ENCODE peak calls at places on chromosomes 16 and 17, in four cellular contexts. One of them, this sample, is unnamed.

GRCh38 chr16:12157510-12158093 is 181.1 kb downstream of the SNX29 start:
- DNase-seq in fibroblast of mammary gland: peak; percentile 20
- DNase-seq in stomach: no peak
- DNase-seq in thoracic aorta: no peak
- DNase-seq in this sample: peak; percentile 60

GRCh38 chr17:77492446-77493237 is 351.9 kb downstream of the SEC14L1 start:
- DNase-seq in fibroblast of mammary gland: no peak
- DNase-seq in stomach: no peak
- DNase-seq in thoracic aorta: no peak
- DNase-seq in this sample: no peak

GRCh38 chr16:6105115-6105514 is 1007.5 kb upstream of the EEF2KMT start:
- DNase-seq in fibroblast of mammary gland: no peak
- DNase-seq in stomach: no peak
- DNase-seq in thoracic aorta: no peak
- DNase-seq in this sample: no peak

GRCh38 chr16:87093804-87094203 is 223.4 kb downstream of the C16orf95 start:
- DNase-seq in fibroblast of mammary gland: no peak
- DNase-seq in stomach: no peak
- DNase-seq in thoracic aorta: no peak
- DNase-seq in this sample: no peak

GRCh38 chr17:36072431-36073121 is 8.5 kb downstream of the CCL18 start:
- DNase-seq in fibroblast of mammary gland: peak; percentile 39
- DNase-seq in stomach: peak; percentile 62
- DNase-seq in thoracic aorta: no peak
- DNase-seq in this sample: no peak

GRCh38 chr17:45200701-45201100 is 21.0 kb upstream of the FMNL1 start:
- DNase-seq in fibroblast of mammary gland: peak; percentile 65
- DNase-seq in stomach: no peak
- DNase-seq in thoracic aorta: no peak
- DNase-seq in this sample: no peak

GRCh38 chr17:29862127-29862526 is 67.9 kb downstream of the SSH2 start:
- DNase-seq in fibroblast of mammary gland: no peak
- DNase-seq in stomach: no peak
- DNase-seq in thoracic aorta: no peak
- DNase-seq in this sample: no peak

GRCh38 chr17:16352838-16353701 is at the start of gene CENPV:
- DNase-seq in fibroblast of mammary gland: peak; percentile 16
- DNase-seq in stomach: peak; percentile 64
- DNase-seq in thoracic aorta: no peak
- DNase-seq in this sample: peak; percentile 77

GRCh38 chr16:2242598-2242997 is 6.4 kb downstream of the DNASE1L2 start:
- DNase-seq in fibroblast of mammary gland: no peak
- DNase-seq in stomach: no peak
- DNase-seq in thoracic aorta: no peak
- DNase-seq in this sample: no peak

GRCh38 chr16:51390877-51391276 is 239.8 kb upstream of the SALL1 start:
- DNase-seq in fibroblast of mammary gland: no peak
- DNase-seq in stomach: no peak
- DNase-seq in thoracic aorta: no peak
- DNase-seq in this sample: no peak

GRCh38 chr16:4936991-4937781 is at the start of gene PPL:
- DNase-seq in fibroblast of mammary gland: no peak
- DNase-seq in stomach: peak; percentile 97
- DNase-seq in thoracic aorta: no peak
- DNase-seq in this sample: peak; percentile 46

GRCh38 chr16:2009791-2010510 is at the start of gene ZNF598:
- DNase-seq in fibroblast of mammary gland: peak; percentile 77
- DNase-seq in stomach: peak; percentile 86
- DNase-seq in thoracic aorta: peak; percentile 28
- DNase-seq in this sample: peak; percentile 97

GRCh38 chr16:9846362-9847099 is 335.7 kb downstream of the GRIN2A start:
- DNase-seq in fibroblast of mammary gland: peak; percentile 28
- DNase-seq in stomach: no peak
- DNase-seq in thoracic aorta: no peak
- DNase-seq in this sample: peak; percentile 57

GRCh38 chr16:30775131-30775380 is 11.9 kb downstream of the ZNF629 start:
- DNase-seq in fibroblast of mammary gland: no peak
- DNase-seq in stomach: no peak
- DNase-seq in thoracic aorta: no peak
- DNase-seq in this sample: no peak

GRCh38 chr16:84484579-84485254 is 19.7 kb downstream of the MEAK7 start:
- DNase-seq in fibroblast of mammary gland: peak; percentile 63
- DNase-seq in stomach: peak; percentile 64
- DNase-seq in thoracic aorta: no peak
- DNase-seq in this sample: peak; percentile 85

GRCh38 chr17:50190278-50191069 is 11.0 kb downstream of the COL1A1 start:
- DNase-seq in fibroblast of mammary gland: no peak
- DNase-seq in stomach: no peak
- DNase-seq in thoracic aorta: no peak
- DNase-seq in this sample: no peak

GRCh38 chr17:32494621-32495346 is 8.0 kb downstream of the CDK5R1 start:
- DNase-seq in fibroblast of mammary gland: no peak
- DNase-seq in stomach: no peak
- DNase-seq in thoracic aorta: no peak
- DNase-seq in this sample: no peak

GRCh38 chr17:46001390-46002310 is 2.6 kb downstream of the STH start:
- DNase-seq in fibroblast of mammary gland: no peak
- DNase-seq in stomach: no peak
- DNase-seq in thoracic aorta: no peak
- DNase-seq in this sample: no peak

GRCh38 chr17:51118330-51119195 is 2.1 kb downstream of the SPAG9 start:
- DNase-seq in fibroblast of mammary gland: peak; percentile 25
- DNase-seq in stomach: peak; percentile 76
- DNase-seq in thoracic aorta: no peak
- DNase-seq in this sample: no peak

GRCh38 chr17:82343560-82343959 is 10.0 kb upstream of the SECTM1 start:
- DNase-seq in fibroblast of mammary gland: no peak
- DNase-seq in stomach: no peak
- DNase-seq in thoracic aorta: no peak
- DNase-seq in this sample: no peak

GRCh38 chr16:31367875-31368274 is 12.9 kb downstream of the ITGAX start:
- DNase-seq in fibroblast of mammary gland: no peak
- DNase-seq in stomach: no peak
- DNase-seq in thoracic aorta: no peak
- DNase-seq in this sample: no peak

GRCh38 chr17:32102697-32103096 is 39.6 kb upstream of the RHOT1 start:
- DNase-seq in fibroblast of mammary gland: no peak
- DNase-seq in stomach: no peak
- DNase-seq in thoracic aorta: no peak
- DNase-seq in this sample: no peak

GRCh38 chr17:13807103-13807502 is 205.4 kb upstream of the HS3ST3A1 start:
- DNase-seq in fibroblast of mammary gland: no peak
- DNase-seq in stomach: no peak
- DNase-seq in thoracic aorta: no peak
- DNase-seq in this sample: no peak

GRCh38 chr17:31480904-31481782 is 89.7 kb downstream of the RAB11FIP4 start:
- DNase-seq in fibroblast of mammary gland: no peak
- DNase-seq in stomach: no peak
- DNase-seq in thoracic aorta: no peak
- DNase-seq in this sample: no peak

GRCh38 chr16:85707528-85708095 is 18.9 kb upstream of the GINS2 start:
- DNase-seq in fibroblast of mammary gland: no peak
- DNase-seq in stomach: no peak
- DNase-seq in thoracic aorta: no peak
- DNase-seq in this sample: no peak

GRCh38 chr16:9008335-9009260 is 44.9 kb upstream of the USP7 start:
- DNase-seq in fibroblast of mammary gland: peak; percentile 71
- DNase-seq in stomach: peak; percentile 83
- DNase-seq in thoracic aorta: peak; percentile 5
- DNase-seq in this sample: peak; percentile 53

GRCh38 chr16:89557230-89557935 is 3.1 kb upstream of the RPL13 start:
- DNase-seq in fibroblast of mammary gland: peak; percentile 81
- DNase-seq in stomach: peak; percentile 80
- DNase-seq in thoracic aorta: peak; percentile 43
- DNase-seq in this sample: peak; percentile 65

GRCh38 chr17:74211141-74211928 is 2.0 kb upstream of the TTYH2 start:
- DNase-seq in fibroblast of mammary gland: peak; percentile 52
- DNase-seq in stomach: no peak
- DNase-seq in thoracic aorta: no peak
- DNase-seq in this sample: peak; percentile 64

GRCh38 chr16:71807905-71808592 is 585 bp downstream of the AP1G1 start:
- DNase-seq in fibroblast of mammary gland: peak; percentile 34
- DNase-seq in stomach: no peak
- DNase-seq in thoracic aorta: no peak
- DNase-seq in this sample: peak; percentile 46

GRCh38 chr17:32141690-32142037 is 638 bp upstream of the RHOT1 start:
- DNase-seq in fibroblast of mammary gland: no peak
- DNase-seq in stomach: no peak
- DNase-seq in thoracic aorta: no peak
- DNase-seq in this sample: no peak

GRCh38 chr16:46620265-46621005 is 744 bp downstream of the SHCBP1 start:
- DNase-seq in fibroblast of mammary gland: peak; percentile 61
- DNase-seq in stomach: no peak
- DNase-seq in thoracic aorta: no peak
- DNase-seq in this sample: peak; percentile 46

GRCh38 chr17:48131216-48131824 is 23.8 kb downstream of the SNX11 start:
- DNase-seq in fibroblast of mammary gland: peak; percentile 72
- DNase-seq in stomach: peak; percentile 40
- DNase-seq in thoracic aorta: peak; percentile 15
- DNase-seq in this sample: peak; percentile 81

GRCh38 chr17:39631403-39631802 is 4.7 kb downstream of the PPP1R1B start:
- DNase-seq in fibroblast of mammary gland: no peak
- DNase-seq in stomach: no peak
- DNase-seq in thoracic aorta: no peak
- DNase-seq in this sample: no peak

GRCh38 chr17:37813753-37814152 is 68.9 kb upstream of the HNF1B start:
- DNase-seq in fibroblast of mammary gland: peak; percentile 59
- DNase-seq in stomach: no peak
- DNase-seq in thoracic aorta: no peak
- DNase-seq in this sample: peak; percentile 29

GRCh38 chr17:80219777-80220708 is at the start of the genes SGSH and SLC26A11:
- DNase-seq in fibroblast of mammary gland: peak; percentile 30
- DNase-seq in stomach: peak; percentile 87
- DNase-seq in thoracic aorta: peak; percentile 49
- DNase-seq in this sample: peak; percentile 55

GRCh38 chr16:30700491-30700890 is 1.5 kb downstream of the SRCAP start:
- DNase-seq in fibroblast of mammary gland: peak; percentile 17
- DNase-seq in stomach: no peak
- DNase-seq in thoracic aorta: no peak
- DNase-seq in this sample: no peak

GRCh38 chr17:27206447-27206846 is 87.5 kb upstream of the WSB1 start:
- DNase-seq in fibroblast of mammary gland: peak; percentile 7
- DNase-seq in stomach: no peak
- DNase-seq in thoracic aorta: no peak
- DNase-seq in this sample: peak; percentile 8
- TF ChIP-seq CTCF in fibroblast of mammary gland: peak; percentile 20
- TF ChIP-seq CTCF in stomach: no peak
- TF ChIP-seq CTCF in thoracic aorta: no peak
- TF ChIP-seq CTCF in this sample: no peak

GRCh38 chr17:28174352-28175046 is 132.0 kb downstream of the NLK start:
- DNase-seq in fibroblast of mammary gland: no peak
- DNase-seq in stomach: no peak
- DNase-seq in thoracic aorta: no peak
- DNase-seq in this sample: no peak
- H3K4me3 ChIP-seq in fibroblast of mammary gland: no peak overlapping the region
- H3K4me3 ChIP-seq in stomach: no peak overlapping the region
- H3K4me3 ChIP-seq in thoracic aorta: no peak overlapping the region
- H3K4me3 ChIP-seq in this sample: no peak overlapping the region

DNA sequence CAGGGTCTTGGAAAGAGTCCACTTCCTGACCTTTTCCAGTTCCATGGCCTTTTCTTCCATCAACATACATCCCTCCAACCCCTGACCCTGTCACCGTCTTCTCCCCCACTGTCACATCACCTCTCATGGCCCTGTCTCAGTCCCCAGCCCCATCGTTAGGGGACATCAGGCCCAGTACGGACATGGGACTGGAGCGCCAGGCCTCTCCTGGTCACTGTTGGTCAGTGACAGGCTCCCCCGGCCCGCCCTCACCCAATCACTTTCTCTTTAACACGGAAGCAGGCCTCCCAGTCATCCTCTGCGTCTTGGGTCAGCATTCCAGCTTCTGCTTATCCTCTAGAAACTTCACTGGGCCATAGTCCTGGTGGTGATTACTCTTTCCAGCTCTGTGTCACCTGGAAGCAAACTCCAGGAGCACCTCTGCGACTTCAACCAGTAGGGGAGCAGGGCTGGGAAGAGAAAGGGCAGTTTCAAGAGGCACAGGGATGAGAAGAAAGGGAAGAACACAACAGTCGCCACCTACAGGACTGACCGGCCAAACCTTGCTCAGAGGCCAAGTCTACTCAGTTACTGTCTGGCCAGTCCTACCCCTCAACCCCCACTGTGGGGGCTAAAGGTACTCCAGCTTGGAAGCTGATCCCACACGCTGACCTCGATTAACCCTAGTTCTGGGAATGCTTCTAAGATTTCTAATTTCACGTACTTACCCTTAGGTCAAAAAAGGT is 15.9 kb upstream of the ICAM2 start:
- DNase-seq in fibroblast of mammary gland: no peak
- DNase-seq in stomach: no peak
- DNase-seq in thoracic aorta: no peak
- DNase-seq in this sample: no peak
- TF ChIP-seq CTCF in fibroblast of mammary gland: peak; percentile 22
- TF ChIP-seq CTCF in stomach: no peak
- TF ChIP-seq CTCF in thoracic aorta: no peak
- TF ChIP-seq CTCF in this sample: no peak

GRCh38 chr17:7651097-7651958 is 602 bp downstream of the ATP1B2 start:
- DNase-seq in fibroblast of mammary gland: no peak
- DNase-seq in stomach: no peak
- DNase-seq in thoracic aorta: no peak
- DNase-seq in this sample: no peak
- H3K4me3 ChIP-seq in fibroblast of mammary gland: peak overlapping the region; percentile 19
- H3K4me3 ChIP-seq in stomach: peak overlapping the region; percentile 67
- H3K4me3 ChIP-seq in thoracic aorta: peak overlapping the region; percentile 63
- H3K4me3 ChIP-seq in this sample: no peak overlapping the region

GRCh38 chr16:13984794-13985193 is 64.8 kb downstream of the ERCC4 start:
- DNase-seq in fibroblast of mammary gland: no peak
- DNase-seq in stomach: no peak
- DNase-seq in thoracic aorta: no peak
- DNase-seq in this sample: no peak
- TF ChIP-seq CTCF in fibroblast of mammary gland: no peak
- TF ChIP-seq CTCF in stomach: no peak
- TF ChIP-seq CTCF in thoracic aorta: no peak
- TF ChIP-seq CTCF in this sample: no peak

GRCh38 chr17:8226536-8227237 is 16.3 kb upstream of the AURKB start:
- DNase-seq in fibroblast of mammary gland: peak; percentile 93
- DNase-seq in stomach: peak; percentile 32
- DNase-seq in thoracic aorta: no peak
- DNase-seq in this sample: peak; percentile 93
- H3K4me3 ChIP-seq in fibroblast of mammary gland: peak overlapping the region; percentile 59
- H3K4me3 ChIP-seq in stomach: peak overlapping the region; percentile 24
- H3K4me3 ChIP-seq in thoracic aorta: peak overlapping the region; percentile 64
- H3K4me3 ChIP-seq in this sample: peak overlapping the region; percentile 48

DNA sequence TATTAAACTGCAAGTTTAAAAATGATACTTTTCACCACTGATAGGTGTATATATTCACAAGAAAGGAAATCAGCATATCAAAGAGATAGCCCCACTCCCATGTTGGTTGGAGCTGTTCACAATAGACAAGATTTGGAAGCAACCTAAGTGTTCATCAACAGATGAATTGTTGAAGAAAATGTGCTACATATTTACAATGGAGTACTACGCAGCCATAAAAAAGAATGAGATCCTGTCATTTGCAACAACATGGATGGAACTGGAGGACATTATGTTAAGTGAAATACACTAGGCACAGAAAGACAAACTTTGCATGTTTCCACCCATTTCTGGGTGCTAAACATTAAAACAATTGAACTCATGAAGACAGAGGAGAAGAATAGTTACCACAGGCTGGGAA is 278.9 kb upstream of the XYLT1 start:
- DNase-seq in fibroblast of mammary gland: no peak
- DNase-seq in stomach: no peak
- DNase-seq in thoracic aorta: no peak
- DNase-seq in this sample: no peak
- TF ChIP-seq CTCF in fibroblast of mammary gland: no peak
- TF ChIP-seq CTCF in stomach: no peak
- TF ChIP-seq CTCF in thoracic aorta: no peak
- TF ChIP-seq CTCF in this sample: no peak